ENCODE peak calls at places on chromosomes 12 and 14, in nine cellular contexts. One of them, this sample, is unnamed. For H3K27me3, the result is how much of the 10 kb centered on the place peaks cover.

GRCh38 chr14:65286443-65286842 is 126.1 kb upstream of the FUT8 start:
- DNase-seq in adrenal gland: no peak
- DNase-seq in H1: no peak
- DNase-seq in uterus: no peak
- DNase-seq in vagina: no peak
- DNase-seq in HCT116: peak
- DNase-seq in tibial nerve: no peak
- DNase-seq in transverse colon: no peak
- DNase-seq in Peyer's patch: peak
- DNase-seq in this sample: no peak

GRCh38 chr14:80942158-80942738 is 710 bp upstream of the CEP128 start:
- DNase-seq in HCT116: no peak
- DNase-seq in uterus: no peak
- DNase-seq in H1: no peak
- DNase-seq in Peyer's patch: no peak
- DNase-seq in transverse colon: no peak
- DNase-seq in tibial nerve: no peak
- DNase-seq in adrenal gland: no peak
- DNase-seq in vagina: no peak
- DNase-seq in this sample: no peak

GRCh38 chr12:121154793-121155375 is 22.2 kb downstream of the P2RX7 start:
- DNase-seq in vagina: no peak
- DNase-seq in adrenal gland: no peak
- DNase-seq in H1: no peak
- DNase-seq in transverse colon: no peak
- DNase-seq in Peyer's patch: no peak
- DNase-seq in uterus: no peak
- DNase-seq in tibial nerve: no peak
- DNase-seq in HCT116: no peak
- DNase-seq in this sample: no peak

GRCh38 chr12:51926718-51927117 is 19.4 kb downstream of the ACVRL1 start:
- DNase-seq in transverse colon: peak
- DNase-seq in HCT116: peak
- DNase-seq in adrenal gland: peak
- DNase-seq in uterus: no peak
- DNase-seq in tibial nerve: no peak
- DNase-seq in H1: no peak
- DNase-seq in Peyer's patch: peak
- DNase-seq in vagina: no peak
- DNase-seq in this sample: no peak

GRCh38 chr14:34875031-34875922 is at the start of gene BAZ1A:
- DNase-seq in HCT116: peak
- DNase-seq in tibial nerve: peak
- DNase-seq in Peyer's patch: peak
- DNase-seq in uterus: peak
- DNase-seq in vagina: no peak
- DNase-seq in H1: no peak
- DNase-seq in transverse colon: peak
- DNase-seq in adrenal gland: peak
- DNase-seq in this sample: peak

GRCh38 chr12:109777544-109777943 is 55.7 kb downstream of the TRPV4 start:
- DNase-seq in H1: no peak
- DNase-seq in transverse colon: peak
- DNase-seq in HCT116: no peak
- DNase-seq in Peyer's patch: no peak
- DNase-seq in adrenal gland: no peak
- DNase-seq in uterus: no peak
- DNase-seq in tibial nerve: no peak
- DNase-seq in vagina: no peak
- DNase-seq in this sample: no peak

GRCh38 chr12:5637698-5638097 is 205.8 kb downstream of the NTF3 start:
- DNase-seq in vagina: no peak
- DNase-seq in HCT116: no peak
- DNase-seq in transverse colon: no peak
- DNase-seq in adrenal gland: no peak
- DNase-seq in H1: no peak
- DNase-seq in tibial nerve: no peak
- DNase-seq in uterus: no peak
- DNase-seq in Peyer's patch: no peak
- DNase-seq in this sample: no peak

GRCh38 chr12:131852551-131853299 is 24.5 kb downstream of the MMP17 start:
- DNase-seq in HCT116: no peak
- DNase-seq in vagina: no peak
- DNase-seq in H1: no peak
- DNase-seq in uterus: no peak
- DNase-seq in transverse colon: no peak
- DNase-seq in tibial nerve: no peak
- DNase-seq in adrenal gland: no peak
- DNase-seq in Peyer's patch: peak
- DNase-seq in this sample: no peak

GRCh38 chr14:93137864-93138263 is 22.1 kb upstream of the ITPK1 start:
- DNase-seq in vagina: no peak
- DNase-seq in tibial nerve: no peak
- DNase-seq in HCT116: no peak
- DNase-seq in uterus: peak
- DNase-seq in adrenal gland: peak
- DNase-seq in H1: no peak
- DNase-seq in Peyer's patch: no peak
- DNase-seq in transverse colon: peak
- DNase-seq in this sample: peak

GRCh38 chr12:84929486-84929885 is 16.9 kb upstream of the SLC6A15 start:
- DNase-seq in HCT116: no peak
- DNase-seq in adrenal gland: no peak
- DNase-seq in tibial nerve: no peak
- DNase-seq in Peyer's patch: no peak
- DNase-seq in vagina: no peak
- DNase-seq in transverse colon: no peak
- DNase-seq in uterus: no peak
- DNase-seq in H1: no peak
- DNase-seq in this sample: no peak

GRCh38 chr12:25977047-25977446 is 18.6 kb downstream of the RASSF8 start:
- DNase-seq in transverse colon: no peak
- DNase-seq in uterus: peak
- DNase-seq in adrenal gland: no peak
- DNase-seq in Peyer's patch: no peak
- DNase-seq in vagina: no peak
- DNase-seq in tibial nerve: no peak
- DNase-seq in HCT116: no peak
- DNase-seq in H1: no peak
- DNase-seq in this sample: no peak

GRCh38 chr12:46360370-46360769 is 12.2 kb downstream of the SLC38A2 start:
- DNase-seq in transverse colon: no peak
- DNase-seq in vagina: no peak
- DNase-seq in uterus: no peak
- DNase-seq in tibial nerve: no peak
- DNase-seq in H1: no peak
- DNase-seq in Peyer's patch: no peak
- DNase-seq in adrenal gland: no peak
- DNase-seq in HCT116: no peak
- DNase-seq in this sample: no peak

DNA sequence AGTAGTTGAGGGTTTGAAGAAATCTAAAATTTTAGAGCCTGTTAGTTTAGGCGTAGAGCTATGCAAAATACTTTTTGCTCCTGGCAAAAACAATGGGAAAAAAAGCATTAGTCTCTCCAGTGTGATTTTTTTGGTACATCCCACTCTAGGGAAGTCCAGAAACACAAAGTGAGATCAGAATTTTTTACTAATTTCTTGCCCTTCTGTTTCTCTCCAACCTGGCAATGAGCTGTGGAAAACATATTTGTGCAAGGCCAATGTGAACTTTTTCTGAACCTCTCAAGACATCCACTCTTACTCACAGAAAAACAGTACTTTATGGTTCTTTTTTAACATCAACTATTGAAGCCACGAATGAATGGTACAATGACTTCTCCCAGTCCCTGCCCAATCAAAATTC is 56.9 kb upstream of the DCN start:
- DNase-seq in adrenal gland: no peak
- DNase-seq in transverse colon: no peak
- DNase-seq in vagina: no peak
- DNase-seq in tibial nerve: peak
- DNase-seq in Peyer's patch: no peak
- DNase-seq in uterus: no peak
- DNase-seq in HCT116: no peak
- DNase-seq in H1: no peak
- DNase-seq in this sample: no peak
- H3K27ac ChIP-seq in adrenal gland: no peak
- H3K27ac ChIP-seq in transverse colon: no peak
- H3K27ac ChIP-seq in vagina: peak
- H3K27ac ChIP-seq in tibial nerve: no peak
- H3K27ac ChIP-seq in Peyer's patch: no peak
- H3K27ac ChIP-seq in uterus: peak
- H3K27ac ChIP-seq in HCT116: no peak
- H3K27ac ChIP-seq in H1: no peak
- H3K27ac ChIP-seq in this sample: peak

GRCh38 chr12:54133663-54134375 is 55.0 kb downstream of the SMUG1 start:
- DNase-seq in Peyer's patch: no peak
- DNase-seq in vagina: no peak
- DNase-seq in tibial nerve: no peak
- DNase-seq in HCT116: no peak
- DNase-seq in transverse colon: no peak
- DNase-seq in H1: no peak
- DNase-seq in uterus: no peak
- DNase-seq in adrenal gland: no peak
- DNase-seq in this sample: no peak
- H3K27me3 ChIP-seq in Peyer's patch: under half
- H3K27me3 ChIP-seq in vagina: under half
- H3K27me3 ChIP-seq in tibial nerve: under half
- H3K27me3 ChIP-seq in HCT116: under half
- H3K27me3 ChIP-seq in transverse colon: under half
- H3K27me3 ChIP-seq in H1: half or more
- H3K27me3 ChIP-seq in uterus: under half
- H3K27me3 ChIP-seq in adrenal gland: under half
- H3K27me3 ChIP-seq in this sample: under half

DNA sequence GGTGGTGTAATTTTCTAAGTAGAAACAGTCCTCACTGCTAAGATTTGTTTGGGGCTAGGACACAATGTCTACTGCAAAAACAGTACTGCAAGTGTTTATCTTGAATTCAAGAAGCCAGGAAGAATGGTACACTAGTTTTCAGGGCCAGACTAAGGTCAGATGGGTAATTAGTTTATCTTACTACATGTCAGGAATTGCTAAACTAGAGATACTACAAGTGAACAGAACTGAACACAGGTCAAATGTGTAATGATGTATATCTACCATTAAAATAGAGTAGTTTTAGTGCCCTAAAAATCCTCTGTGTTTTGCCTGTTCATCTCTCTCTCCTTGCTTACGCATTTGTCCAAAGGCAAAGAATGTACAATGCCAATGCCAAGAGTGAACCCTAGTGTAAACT is 2.3 kb upstream of the RPL41 start:
- DNase-seq in H1: no peak
- DNase-seq in vagina: no peak
- DNase-seq in tibial nerve: no peak
- DNase-seq in uterus: no peak
- DNase-seq in Peyer's patch: no peak
- DNase-seq in transverse colon: no peak
- DNase-seq in HCT116: no peak
- DNase-seq in adrenal gland: no peak
- DNase-seq in this sample: no peak
- TF ChIP-seq POLR2A in H1: no peak
- TF ChIP-seq POLR2A in vagina: no peak
- TF ChIP-seq POLR2A in tibial nerve: no peak
- TF ChIP-seq POLR2A in uterus: no peak
- TF ChIP-seq POLR2A in Peyer's patch: no peak
- TF ChIP-seq POLR2A in transverse colon: no peak
- TF ChIP-seq POLR2A in HCT116: no peak
- TF ChIP-seq POLR2A in adrenal gland: no peak
- TF ChIP-seq POLR2A in this sample: no peak

GRCh38 chr14:75259946-75260545 is 18.6 kb upstream of the FOS start:
- DNase-seq in transverse colon: no peak
- DNase-seq in vagina: no peak
- DNase-seq in H1: no peak
- DNase-seq in uterus: no peak
- DNase-seq in tibial nerve: no peak
- DNase-seq in Peyer's patch: no peak
- DNase-seq in HCT116: no peak
- DNase-seq in adrenal gland: no peak
- DNase-seq in this sample: no peak
- H3K27ac ChIP-seq in transverse colon: peak
- H3K27ac ChIP-seq in vagina: peak
- H3K27ac ChIP-seq in H1: no peak
- H3K27ac ChIP-seq in uterus: peak
- H3K27ac ChIP-seq in tibial nerve: peak
- H3K27ac ChIP-seq in Peyer's patch: peak
- H3K27ac ChIP-seq in HCT116: no peak
- H3K27ac ChIP-seq in adrenal gland: no peak
- H3K27ac ChIP-seq in this sample: peak

DNA sequence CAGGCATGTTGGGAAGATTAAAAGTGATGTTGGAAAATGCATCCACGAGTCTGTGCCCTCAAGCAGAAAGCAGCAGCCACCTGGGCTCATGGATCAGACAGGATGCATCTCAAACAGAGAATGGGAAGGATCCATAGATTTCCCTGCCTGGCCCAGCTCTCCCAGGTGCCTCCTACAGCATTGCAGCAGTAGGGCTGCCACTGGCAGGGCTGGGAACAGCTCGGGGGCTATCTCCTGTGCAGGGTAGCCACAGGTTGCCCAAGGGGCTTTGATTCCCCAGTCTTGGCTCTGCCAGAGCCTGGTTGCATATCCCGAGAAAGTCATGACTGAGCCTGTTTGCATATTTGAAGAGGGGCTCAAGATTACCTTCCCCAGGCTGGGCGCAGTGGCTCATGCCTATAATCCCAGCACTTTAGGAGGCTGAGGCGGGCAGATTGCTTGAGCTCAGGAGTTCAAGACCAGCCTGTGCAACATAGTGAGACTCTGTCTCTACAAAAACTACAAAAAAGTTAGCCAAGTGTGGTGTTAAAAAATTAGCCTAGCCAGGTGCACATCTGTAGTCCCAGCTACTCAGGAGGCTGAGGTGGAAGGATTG is 19.5 kb downstream of the C14orf132 start:
- DNase-seq in uterus: no peak
- DNase-seq in tibial nerve: no peak
- DNase-seq in Peyer's patch: no peak
- DNase-seq in transverse colon: no peak
- DNase-seq in vagina: peak
- DNase-seq in HCT116: no peak
- DNase-seq in H1: no peak
- DNase-seq in adrenal gland: peak
- DNase-seq in this sample: no peak
- H3K27me3 ChIP-seq in uterus: under half
- H3K27me3 ChIP-seq in tibial nerve: under half
- H3K27me3 ChIP-seq in Peyer's patch: under half
- H3K27me3 ChIP-seq in transverse colon: under half
- H3K27me3 ChIP-seq in vagina: under half
- H3K27me3 ChIP-seq in HCT116: under half
- H3K27me3 ChIP-seq in H1: under half
- H3K27me3 ChIP-seq in adrenal gland: under half
- H3K27me3 ChIP-seq in this sample: under half

This sample was measured in heart left ventricle.